ENCODE peak calls at places on chromosomes 6 and 20, in four cellular contexts. C, Q, B and O are unnamed samples.

GRCh38 chr20:13274311-13274965 is 53.4 kb downstream of the ISM1 start:
- DNase-seq in B (no peak), Q (no peak), C (no peak), O (no peak)

GRCh38 chr6:40627316-40627715 is 40.2 kb upstream of the LRFN2 start:
- DNase-seq in Q (no peak), B (peak), C (no peak), O (peak)

GRCh38 chr6:131982740-131983259 is 31.6 kb upstream of the CCN2 start:
- DNase-seq in Q (no peak), C (peak), B (peak), O (peak)

GRCh38 chr6:41286544-41287346 is at the start of gene TREM1:
- DNase-seq in Q (no peak), C (peak), B (peak), O (peak)

GRCh38 chr20:56779452-56780143 is 150.5 kb downstream of the TFAP2C start:
- DNase-seq in B (no peak), Q (no peak), C (no peak), O (no peak)

GRCh38 chr20:52001999-52002666 is 189.4 kb downstream of the ZFP64 start:
- DNase-seq in C (peak), Q (peak), B (peak), O (no peak)

GRCh38 chr6:81938014-81938761 is 185.7 kb upstream of the TENT5A start:
- DNase-seq in Q (peak), B (peak), C (peak), O (peak)

GRCh38 chr6:96836579-96837137 is 619 bp downstream of the GPR63 start:
- DNase-seq in C (peak), B (no peak), Q (no peak), O (no peak)

GRCh38 chr6:127120109-127120786 is 1.8 kb downstream of the RSPO3 start:
- DNase-seq in B (no peak), C (no peak), Q (no peak), O (no peak)

GRCh38 chr6:52227495-52227894 is 16.8 kb downstream of the IL17F start:
- DNase-seq in B (no peak), Q (no peak), C (no peak), O (no peak)

GRCh38 chr6:167341665-167342655 is 17.1 kb downstream of the TTLL2 start:
- DNase-seq in Q (no peak), C (no peak), B (no peak), O (no peak)

GRCh38 chr6:105459049-105459448 is 56.2 kb upstream of the PREP start:
- DNase-seq in C (no peak), B (peak), Q (no peak), O (peak)

GRCh38 chr6:127422791-127423190 is 36.4 kb downstream of the KIAA0408 start:
- DNase-seq in C (no peak), Q (no peak), B (no peak), O (no peak)

GRCh38 chr20:62805711-62806382 is 1.2 kb downstream of the OGFR start:
- DNase-seq in C (no peak), B (no peak), Q (no peak), O (no peak)

GRCh38 chr6:20572940-20573339 is 38.7 kb downstream of the CDKAL1 start:
- DNase-seq in B (peak), C (peak), Q (no peak), O (peak)

GRCh38 chr6:28433119-28433518 is 10.2 kb downstream of the ZSCAN23 start:
- DNase-seq in B (no peak), Q (no peak), C (no peak), O (no peak)

GRCh38 chr6:134451529-134451928 is 133.6 kb upstream of the SGK1 start:
- DNase-seq in Q (no peak), C (no peak), B (no peak), O (no peak)

GRCh38 chr6:51147756-51148155 is 329.1 kb downstream of the TFAP2B start:
- DNase-seq in C (no peak), Q (no peak), B (peak), O (peak)

GRCh38 chr6:162698004-162698403 is 29.6 kb downstream of the PRKN start:
- DNase-seq in C (no peak), Q (no peak), B (no peak), O (no peak)

GRCh38 chr20:20741067-20742045 is 28.9 kb upstream of the RALGAPA2 start:
- DNase-seq in Q (no peak), B (no peak), C (no peak), O (no peak)

GRCh38 chr6:170224694-170225660 is 65.9 kb downstream of the DLL1 start:
- DNase-seq in B (peak), C (no peak), Q (no peak), O (peak)

GRCh38 chr6:137715589-137716045 is 151.4 kb upstream of the TNFAIP3 start:
- DNase-seq in Q (no peak), B (no peak), C (no peak), O (no peak)

GRCh38 chr6:78538002-78538401 is 329.3 kb upstream of the IRAK1BP1 start:
- DNase-seq in B (peak), Q (no peak), C (peak), O (peak)

GRCh38 chr20:40754372-40754943 is 65.4 kb upstream of the MAFB start:
- DNase-seq in B (no peak), Q (no peak), C (peak), O (no peak)

GRCh38 chr6:137728386-137729349 is 138.4 kb upstream of the TNFAIP3 start:
- DNase-seq in C (peak), B (peak), Q (no peak), O (peak)

GRCh38 chr20:53495357-53495756 is 98.3 kb downstream of the ZNF217 start:
- DNase-seq in Q (no peak), C (peak), B (no peak), O (no peak)

GRCh38 chr20:38342196-38342595 is 4.1 kb upstream of the LBP start:
- DNase-seq in B (no peak), Q (no peak), C (no peak), O (no peak)

GRCh38 chr20:20360464-20360863 is 7.4 kb upstream of the INSM1 start:
- DNase-seq in C (peak), Q (peak), B (peak), O (peak)

GRCh38 chr6:11040134-11040533 is 4.0 kb downstream of the ELOVL2 start:
- DNase-seq in B (no peak), Q (no peak), C (no peak), O (no peak)

GRCh38 chr6:11042750-11043551 is 1.2 kb downstream of the ELOVL2 start:
- DNase-seq in C (peak), B (no peak), Q (no peak), O (no peak)

GRCh38 chr6:11043961-11044711 is at the start of gene ELOVL2:
- DNase-seq in Q (no peak), B (peak), C (peak), O (no peak)

GRCh38 chr6:11043552-11043960 is 549 bp downstream of the ELOVL2 start:
- DNase-seq in C (no peak), Q (no peak), B (no peak), O (no peak)

DNA sequence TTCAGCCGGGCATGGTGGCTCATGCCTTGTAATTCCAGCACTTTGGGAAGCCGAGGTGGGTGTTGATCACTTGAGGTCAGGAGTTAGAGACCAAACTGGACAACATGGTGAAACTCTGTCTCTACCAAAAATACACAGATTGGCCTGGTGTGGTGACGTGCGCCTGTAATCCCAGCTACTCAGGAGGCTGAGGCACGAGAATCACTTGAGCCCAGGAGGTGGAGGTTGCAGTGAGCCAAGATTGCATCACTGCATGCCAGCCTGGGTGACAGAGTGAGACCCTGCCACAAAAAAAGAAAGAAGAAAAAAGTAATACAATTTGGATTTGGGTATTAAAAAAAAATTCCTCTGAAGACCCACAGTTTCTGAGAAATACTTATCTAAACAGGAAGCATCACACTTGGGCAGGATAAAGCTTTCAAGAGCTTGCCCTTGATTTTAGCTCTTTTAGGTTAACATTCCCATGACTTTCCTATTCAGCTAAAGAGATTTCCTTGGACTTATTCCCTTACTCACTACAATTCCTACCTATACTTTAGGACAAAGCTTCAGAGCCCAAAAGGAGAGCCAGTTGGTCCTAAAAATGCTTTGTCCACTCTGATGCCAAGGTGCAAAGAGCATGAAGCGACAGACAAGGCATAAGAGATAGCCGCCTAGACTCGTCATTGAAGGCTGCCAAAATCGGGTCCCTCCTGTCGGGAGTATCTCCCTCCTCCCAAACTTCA is 1.9 kb downstream of the ELOVL2 start:
- DNase-seq in C (no peak), Q (no peak), B (no peak), O (no peak)
- H3K4me3 ChIP-seq in C (no peak), Q (no peak), B (no peak), O (no peak)

GRCh38 chr6:147448212-147448611 is 60.3 kb upstream of the SAMD5 start:
- DNase-seq in Q (no peak), B (no peak), C (no peak), O (peak)
- H3K4me3 ChIP-seq in Q (no peak), B (no peak), C (no peak), O (no peak)

GRCh38 chr6:1613631-1614447 is 4.1 kb downstream of the FOXC1 start:
- DNase-seq in Q (no peak), B (peak), C (peak), O (peak)
- H3K4me3 ChIP-seq in Q (peak), B (peak), C (peak), O (peak)

DNA sequence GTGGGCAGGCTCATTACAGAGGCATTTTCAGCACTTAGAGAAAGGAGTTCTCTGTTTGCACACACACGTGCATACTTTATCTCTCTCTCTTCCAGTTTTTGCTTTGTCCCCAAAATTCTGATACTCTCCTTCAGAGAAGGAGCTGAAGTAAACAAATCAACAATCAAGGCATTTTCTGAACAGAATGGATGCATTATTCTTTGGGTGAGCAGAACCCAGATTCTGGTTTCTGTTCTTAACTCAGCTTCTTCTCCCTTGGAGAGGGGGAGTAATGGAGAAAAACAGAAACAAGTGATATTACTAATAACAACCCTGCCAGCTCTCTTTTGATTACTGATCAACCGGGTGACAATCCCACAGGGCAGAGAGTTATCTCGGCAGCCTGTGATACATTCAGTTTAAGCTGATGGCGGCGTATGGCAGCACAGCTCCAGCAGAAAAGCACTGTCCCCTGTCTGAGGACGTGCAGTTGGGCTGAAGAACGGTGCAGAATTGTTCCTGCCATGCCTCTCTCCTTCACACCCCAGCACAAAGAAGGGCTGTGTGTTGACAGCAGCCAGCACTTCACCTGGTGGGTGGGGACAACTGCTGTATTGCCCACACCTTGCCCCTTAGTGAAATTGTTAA is 47.3 kb upstream of the SASH1 start:
- DNase-seq in B (no peak), C (no peak), Q (no peak), O (no peak)
- H3K4me3 ChIP-seq in B (no peak), C (no peak), Q (no peak), O (no peak)

GRCh38 chr6:27279513-27280063 is 32.1 kb downstream of the PRSS16 start:
- DNase-seq in Q (no peak), B (no peak), C (no peak), O (no peak)

GRCh38 chr6:27281105-27281539 is 31.0 kb downstream of the POM121L2 start:
- DNase-seq in C (no peak), B (no peak), Q (peak), O (no peak)

GRCh38 chr6:27280540-27281000 is 31.5 kb downstream of the POM121L2 start:
- DNase-seq in Q (peak), B (no peak), C (no peak), O (no peak)

GRCh38 chr6:27280064-27280539 is 32.0 kb downstream of the POM121L2 start:
- DNase-seq in B (peak), C (peak), Q (peak), O (peak)

GRCh38 chr6:27281569-27281968 is 30.5 kb downstream of the POM121L2 start:
- DNase-seq in B (no peak), Q (no peak), C (no peak), O (no peak)
- H3K4me3 ChIP-seq in B (no peak), Q (peak), C (no peak), O (no peak)

GRCh38 chr20:17513956-17514355 is 17.2 kb downstream of the BFSP1 start:
- DNase-seq in B (no peak), Q (no peak), C (no peak), O (no peak)

GRCh38 chr20:17518339-17519052 is 12.7 kb downstream of the BFSP1 start:
- DNase-seq in Q (no peak), B (no peak), C (no peak), O (no peak)

GRCh38 chr20:17511401-17511800 is 19.8 kb downstream of the BFSP1 start:
- DNase-seq in C (no peak), B (no peak), Q (no peak), O (no peak)

GRCh38 chr20:17510548-17510947 is 20.6 kb downstream of the BFSP1 start:
- DNase-seq in C (no peak), Q (no peak), B (no peak), O (no peak)

GRCh38 chr20:17515053-17515452 is 16.1 kb downstream of the BFSP1 start:
- DNase-seq in B (no peak), Q (no peak), C (no peak), O (no peak)
- H3K4me3 ChIP-seq in B (no peak), Q (no peak), C (no peak), O (no peak)

GRCh38 chr20:2655331-2656116 is 3.1 kb downstream of the NOP56 start:
- DNase-seq in C (no peak), Q (no peak), B (no peak), O (no peak)
- H3K4me3 ChIP-seq in C (no peak), Q (no peak), B (peak), O (no peak)

GRCh38 chr6:68059894-68060293 is 575.2 kb upstream of the ADGRB3 start:
- DNase-seq in B (no peak), Q (no peak), C (peak), O (no peak)
- H3K4me3 ChIP-seq in B (no peak), Q (no peak), C (no peak), O (no peak)

DNA sequence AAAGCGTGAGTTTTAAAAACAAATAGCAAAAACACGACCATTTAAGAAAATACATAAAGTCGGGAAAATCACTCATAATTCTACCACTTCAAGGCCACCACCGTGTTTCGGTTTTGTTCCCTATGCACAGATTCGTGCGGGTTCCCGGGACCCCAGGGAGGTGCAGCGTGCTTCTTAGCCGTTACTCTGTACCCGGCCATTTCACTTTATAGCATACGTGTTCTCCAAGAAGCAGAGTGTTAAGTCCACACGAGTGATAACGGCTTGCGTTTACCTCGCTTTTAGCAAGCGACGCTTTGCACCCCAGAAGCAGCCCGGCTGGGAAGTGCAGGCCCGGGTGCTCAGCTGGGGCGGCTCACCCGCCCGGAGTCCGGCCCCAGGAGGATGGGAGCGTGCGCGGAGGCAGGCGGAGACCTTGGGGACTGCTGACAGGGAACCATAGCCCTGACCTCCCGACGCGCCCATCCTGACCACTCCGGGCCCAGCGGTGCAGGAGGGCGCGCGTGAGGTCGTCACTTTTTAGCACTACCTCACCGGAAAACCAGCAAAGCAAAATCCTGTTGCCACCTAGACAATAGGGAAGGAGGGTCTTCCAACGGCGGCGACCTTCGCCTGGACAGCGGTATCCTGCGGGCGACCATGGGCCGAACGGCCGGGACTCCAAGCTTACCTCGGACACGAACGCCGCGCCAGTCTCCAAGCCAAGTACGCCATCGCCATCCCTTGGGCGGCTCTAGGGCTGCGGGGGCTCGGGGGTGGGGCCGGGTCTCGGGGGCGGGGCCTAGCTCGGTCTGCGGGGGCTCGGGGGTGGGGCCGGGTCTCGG is at the start of gene ECI2:
- DNase-seq in C (no peak), B (peak), Q (no peak), O (peak)
- H3K4me3 ChIP-seq in C (peak), B (peak), Q (peak), O (peak)